ENCODE peak calls at places on chromosomes 13 and 19, in eight cellular contexts. N is body of pancreas, K is cardiac muscle cell, E is tibial artery, J is sigmoid colon, P is tibial nerve, D is neuronal stem cell, S is thyroid gland. H is an unnamed sample.

GRCh38 chr19:56071151-56071550 is 49.9 kb downstream of the ZNF787 start:
- DNase-seq in K (no peak), P (no peak), J (no peak), E (no peak), S (no peak), D (no peak), N (no peak), H (no peak)

GRCh38 chr13:110155072-110155471 is 151.9 kb downstream of the COL4A1 start:
- DNase-seq in D (no peak), E (no peak), K (no peak), S (no peak), P (no peak), N (no peak), J (no peak), H (no peak)

GRCh38 chr13:25018729-25019115 is 77.2 kb upstream of the PABPC3 start:
- DNase-seq in E (no peak), N (no peak), J (no peak), S (no peak), P (no peak), D (no peak), K (no peak), H (no peak)

GRCh38 chr19:41327499-41328156 is 17.7 kb downstream of the CCDC97 start:
- DNase-seq in J (no peak), K (no peak), P (no peak), E (peak; percentile 87), S (peak; percentile 79), D (no peak), N (peak; percentile 76), H (no peak)

GRCh38 chr13:100128373-100128772 is 39.5 kb downstream of the PCCA start:
- DNase-seq in P (no peak), N (no peak), D (no peak), E (no peak), K (no peak), J (no peak), S (no peak), H (no peak)

GRCh38 chr19:12769689-12770088 is 5.7 kb downstream of the HOOK2 start:
- DNase-seq in P (no peak), D (no peak), J (no peak), K (peak; percentile 78), E (no peak), N (no peak), S (no peak), H (no peak)

GRCh38 chr19:19061491-19061890 is 2.3 kb upstream of the SLC25A42 start:
- DNase-seq in J (no peak), D (no peak), E (no peak), K (no peak), P (no peak), S (peak; percentile 73), N (peak; percentile 28), H (no peak)

GRCh38 chr19:15673176-15673654 is 328 bp downstream of the CYP4F12 start:
- DNase-seq in K (no peak), E (no peak), J (no peak), P (no peak), N (no peak), D (no peak), S (no peak), H (no peak)

GRCh38 chr13:97360610-97361009 is 73.4 kb upstream of the RAP2A start:
- DNase-seq in N (no peak), J (no peak), K (no peak), D (no peak), P (no peak), E (no peak), S (no peak), H (no peak)

GRCh38 chr13:50081106-50081898 is 66.1 kb downstream of the KCNRG start:
- DNase-seq in E (peak; percentile 80), S (peak; percentile 58), P (no peak), K (peak; percentile 76), N (peak; percentile 57), D (no peak), J (peak; percentile 76), H (no peak)

GRCh38 chr13:49086711-49087110 is 111.0 kb downstream of the FNDC3A start:
- DNase-seq in D (no peak), E (no peak), N (no peak), S (no peak), P (no peak), J (no peak), K (no peak), H (no peak)

GRCh38 chr13:51552027-51552426 is 32.2 kb upstream of the WDFY2 start:
- DNase-seq in N (peak; percentile 21), K (no peak), D (no peak), S (no peak), J (no peak), P (no peak), E (no peak), H (no peak)

DNA sequence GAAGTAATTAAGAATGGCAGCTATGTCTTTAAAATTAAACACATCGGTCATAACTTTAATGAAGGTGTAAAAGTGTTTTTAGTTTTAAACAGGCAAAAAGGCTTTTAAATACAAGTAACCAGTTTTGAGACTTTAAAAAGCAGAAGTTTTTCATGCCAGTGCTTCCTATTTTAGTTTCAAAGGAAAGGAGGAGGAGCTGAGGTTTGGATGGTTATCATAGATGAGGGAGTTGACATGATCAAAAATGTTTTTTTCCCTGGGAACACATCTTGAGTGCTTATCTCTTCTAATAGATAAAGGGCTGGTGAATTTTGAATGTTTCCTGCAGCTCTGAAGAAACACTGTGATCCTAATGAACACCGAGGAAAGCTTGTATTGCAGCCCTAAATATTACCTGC is 42.9 kb downstream of the LRCH1 start:
- DNase-seq in J (no peak), S (no peak), N (no peak), P (no peak), K (no peak), E (no peak), D (no peak), H (no peak)
- H3K4me1 ChIP-seq in J (peaks cover 65% of the 10 kb centered on the region), S (peaks cover 43% of the 10 kb centered on the region), N (peaks cover 36% of the 10 kb centered on the region), P (peaks cover 3% of the 10 kb centered on the region), K (peaks cover 14% of the 10 kb centered on the region), E (peaks cover 42% of the 10 kb centered on the region), D (peaks cover 4% of the 10 kb centered on the region), H (no peaks in the 10 kb centered on the region)

DNA sequence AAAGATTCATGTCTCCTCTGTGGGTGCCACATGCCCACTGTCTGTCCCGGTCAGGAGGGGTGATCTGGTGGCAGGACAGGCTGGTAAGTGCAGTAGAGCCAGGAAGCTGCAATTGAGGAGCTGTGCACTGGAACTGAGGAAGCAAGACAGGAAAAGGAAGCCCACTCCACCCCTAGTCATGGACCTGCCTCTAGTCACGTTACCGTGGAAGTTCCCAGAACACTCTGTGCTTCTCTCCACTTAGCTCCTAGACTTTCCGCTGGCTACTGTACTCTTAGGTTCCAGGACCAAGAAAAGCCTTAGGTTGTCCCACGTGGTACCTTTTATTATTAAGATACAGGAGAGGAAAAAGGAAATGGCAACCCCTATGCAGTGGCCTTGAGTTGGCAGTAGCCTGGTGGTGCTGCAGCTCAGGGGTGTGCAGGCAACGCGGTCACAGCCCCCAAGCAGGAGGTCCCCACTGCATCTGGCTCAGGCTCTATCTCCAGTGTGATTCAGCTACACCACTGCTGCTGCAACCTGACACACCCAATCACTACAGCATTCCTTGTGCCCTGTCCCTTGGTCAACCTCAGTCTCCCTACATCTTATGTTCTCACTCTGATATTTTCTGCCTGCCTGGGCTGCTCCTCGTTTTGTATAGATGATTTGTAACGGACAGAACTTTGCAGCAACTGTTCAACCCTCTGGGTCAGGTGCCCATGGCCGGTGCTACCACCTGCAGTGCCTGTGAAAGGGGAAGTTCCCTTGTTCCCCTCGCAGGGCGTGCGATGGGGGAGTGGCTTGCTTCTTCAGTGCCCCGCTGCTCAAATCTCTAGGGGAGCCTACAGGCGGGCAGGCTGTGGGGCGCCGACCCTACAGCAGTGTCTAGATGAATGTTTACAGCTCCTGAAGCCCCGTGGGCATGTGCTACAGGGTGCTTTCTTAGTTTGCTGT is 24.4 kb upstream of the GPR12 start:
- DNase-seq in P (no peak), D (no peak), N (no peak), J (no peak), K (no peak), E (no peak), S (no peak), H (no peak)
- H3K4me3 ChIP-seq in P (no peak overlapping the region), D (peak overlapping the region; percentile 51), N (no peak overlapping the region), J (no peak overlapping the region), K (no peak overlapping the region), E (no peak overlapping the region), S (no peak overlapping the region), H (no peak overlapping the region)

GRCh38 chr19:2207991-2208860 is 27.9 kb downstream of the PLEKHJ1 start:
- DNase-seq in J (peak; percentile 85), N (no peak), K (peak; percentile 12), E (no peak), S (peak; percentile 14), D (peak; percentile 40), P (peak; percentile 75), H (peak; percentile 31)

GRCh38 chr19:2210206-2210605 is 25.9 kb downstream of the PLEKHJ1 start:
- DNase-seq in E (no peak), K (no peak), D (no peak), N (no peak), S (no peak), J (no peak), P (no peak), H (no peak)

GRCh38 chr19:2208975-2209374 is 27.2 kb downstream of the PLEKHJ1 start:
- DNase-seq in E (no peak), D (no peak), N (no peak), J (no peak), P (no peak), K (no peak), S (no peak), H (no peak)

GRCh38 chr19:2209408-2209807 is 26.7 kb downstream of the PLEKHJ1 start:
- DNase-seq in N (no peak), J (no peak), P (no peak), S (no peak), D (no peak), E (no peak), K (no peak), H (no peak)

DNA sequence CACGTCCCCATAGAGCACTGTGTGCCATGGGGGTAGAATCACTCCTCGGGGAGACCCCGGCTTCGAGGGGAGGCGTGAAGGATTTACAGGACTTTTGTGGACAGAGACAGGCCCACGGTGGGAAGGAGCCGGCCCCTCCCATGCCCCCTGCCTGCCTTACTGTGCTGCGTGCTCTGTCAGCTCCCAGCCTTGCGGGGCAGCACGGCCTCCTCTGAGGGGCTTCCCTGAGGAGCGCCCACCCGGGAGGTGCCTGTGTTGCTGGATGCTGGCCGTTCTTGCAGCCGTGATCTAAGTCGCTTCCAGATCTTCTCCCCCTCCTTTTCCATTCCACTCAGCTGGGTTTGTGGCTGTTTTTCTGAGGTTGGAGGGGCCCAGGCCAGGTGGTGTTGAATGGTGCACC is 29.1 kb downstream of the PLEKHJ1 start:
- DNase-seq in P (no peak), E (no peak), D (no peak), N (no peak), K (no peak), J (no peak), S (no peak), H (no peak)
- H3K4me1 ChIP-seq in P (no peaks in the 10 kb centered on the region), E (no peaks in the 10 kb centered on the region), D (peaks cover 9% of the 10 kb centered on the region), N (no peaks in the 10 kb centered on the region), K (no peaks in the 10 kb centered on the region), J (peaks cover 14% of the 10 kb centered on the region), S (peaks cover 9% of the 10 kb centered on the region), H (no peaks in the 10 kb centered on the region)

DNA sequence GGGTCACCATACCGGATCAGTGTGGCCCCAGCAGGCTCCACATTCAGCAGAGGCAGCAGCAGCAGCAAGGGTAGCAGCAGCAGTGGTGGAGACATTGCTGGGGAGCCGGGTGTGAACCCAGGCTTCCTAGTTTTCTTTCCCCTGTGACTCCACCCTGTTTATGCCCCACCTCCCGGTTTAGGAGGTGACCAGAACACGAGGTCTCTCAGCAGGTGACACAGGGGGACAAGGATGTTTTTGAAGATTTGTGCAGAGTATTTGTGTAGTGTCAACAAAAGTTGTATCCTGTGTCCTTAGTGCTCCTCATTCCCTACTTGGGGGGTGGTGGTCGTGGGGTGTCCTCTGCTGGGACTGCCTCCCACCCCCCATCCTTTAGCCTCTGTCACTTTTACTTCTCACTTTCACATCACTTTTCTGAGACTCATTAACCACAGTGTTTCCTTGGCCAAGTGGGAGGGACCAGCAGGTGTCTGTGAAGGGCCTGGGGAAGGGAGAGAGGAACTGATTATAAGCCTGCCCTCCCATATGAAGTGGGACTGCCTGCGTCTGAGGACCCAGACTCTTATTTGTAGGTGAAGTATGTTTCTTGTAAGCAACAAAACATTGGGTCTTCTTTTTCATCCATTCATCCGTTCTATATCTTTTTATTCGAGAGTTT is 15.6 kb upstream of the KCNC3 start:
- DNase-seq in P (no peak), S (no peak), K (no peak), N (no peak), D (no peak), J (no peak), E (no peak), H (no peak)
- H3K4me3 ChIP-seq in P (no peak overlapping the region), S (no peak overlapping the region), K (no peak overlapping the region), N (no peak overlapping the region), D (no peak overlapping the region), J (no peak overlapping the region), E (no peak overlapping the region), H (no peak overlapping the region)

H was measured in iPS DF 6.9.